ENCODE peak calls at places on chromosome 3, in seven cellular contexts. C is activated T-helper 9 cell treated with anti-CD3 and anti-CD28 coated beads, Interleukin-2, amount 50 U/mL, for 16 hours; Z is posterior cingulate gyrus; O is naive thymus-derived CD8-positive, alpha-beta T cell; R is anterior cingulate cortex; G is memory B cell; Y is DMS153. Q is an unnamed sample.

GRCh38 chr3:10437272-10437994 is 68.0 kb downstream of the ATP2B2 start:
- DNase-seq in C (peak), R (no peak), G (no peak), Y (no peak), Z (no peak), O (peak), Q (peak)

GRCh38 chr3:113283306-113283705 is 71.9 kb downstream of the BOC start:
- DNase-seq in O (no peak), G (no peak), C (no peak), R (no peak), Z (no peak), Y (no peak), Q (no peak)

GRCh38 chr3:27713066-27713400 is 9.1 kb downstream of the EOMES start:
- DNase-seq in G (no peak), Y (no peak), Z (no peak), C (no peak), R (no peak), O (no peak), Q (no peak)

GRCh38 chr3:46417841-46418611 is 11.0 kb downstream of the CCRL2 start:
- DNase-seq in Z (no peak), Y (no peak), O (no peak), G (no peak), C (no peak), R (no peak), Q (no peak)

GRCh38 chr3:66411436-66411835 is 89.4 kb downstream of the LRIG1 start:
- DNase-seq in R (no peak), G (no peak), C (no peak), Y (no peak), O (no peak), Z (no peak), Q (no peak)

GRCh38 chr3:119524931-119525662 is 26.8 kb downstream of the TIMMDC1 start:
- DNase-seq in G (no peak), O (no peak), Z (no peak), R (no peak), Y (no peak), C (no peak), Q (no peak)

GRCh38 chr3:45566205-45566604 is 28.3 kb upstream of the LIMD1 start:
- DNase-seq in Y (no peak), O (no peak), Z (no peak), R (no peak), C (no peak), G (no peak), Q (no peak)

GRCh38 chr3:43748179-43748578 is 57.4 kb downstream of the ABHD5 start:
- DNase-seq in G (no peak), Y (no peak), R (no peak), C (no peak), Z (no peak), O (no peak), Q (no peak)

GRCh38 chr3:135191690-135192089 is 396.6 kb downstream of the EPHB1 start:
- DNase-seq in O (no peak), G (no peak), Z (no peak), R (no peak), Y (no peak), C (no peak), Q (no peak)

GRCh38 chr3:105398407-105398806 is 31.7 kb downstream of the ALCAM start:
- DNase-seq in R (no peak), O (no peak), G (no peak), C (no peak), Y (no peak), Z (no peak), Q (no peak)

GRCh38 chr3:87270908-87271727 is 5.3 kb downstream of the POU1F1 start:
- DNase-seq in R (no peak), Z (no peak), Y (no peak), C (no peak), G (peak), O (no peak), Q (no peak)

GRCh38 chr3:56980798-56981390 is 79.6 kb upstream of the SPATA12 start:
- DNase-seq in G (no peak), O (no peak), R (no peak), C (peak), Z (no peak), Y (no peak), Q (no peak)

GRCh38 chr3:147407107-147407494 is 758 bp upstream of the ZIC4 start:
- DNase-seq in C (no peak), Z (no peak), Y (no peak), G (no peak), R (no peak), O (no peak), Q (no peak)

GRCh38 chr3:196149375-196149774 is 61.8 kb downstream of the ZDHHC19 start:
- DNase-seq in O (no peak), R (no peak), C (no peak), G (no peak), Z (no peak), Y (no peak), Q (no peak)

GRCh38 chr3:98733055-98733777 is 29.9 kb upstream of the ST3GAL6 start:
- DNase-seq in Y (no peak), C (no peak), O (no peak), Z (peak), G (no peak), R (peak), Q (no peak)

GRCh38 chr3:128067481-128067880 is 15.2 kb downstream of the SEC61A1 start:
- DNase-seq in R (no peak), G (no peak), C (no peak), Z (no peak), Y (no peak), O (no peak), Q (no peak)

GRCh38 chr3:72769758-72770540 is 78.3 kb downstream of the SHQ1 start:
- DNase-seq in R (no peak), Z (no peak), Y (no peak), C (no peak), O (no peak), G (no peak), Q (no peak)

GRCh38 chr3:198030125-198030524 is 70.1 kb downstream of the LMLN start:
- DNase-seq in R (no peak), C (no peak), G (no peak), O (no peak), Z (no peak), Y (no peak), Q (no peak)

GRCh38 chr3:142904639-142905441 is 16.0 kb upstream of the PCOLCE2 start:
- DNase-seq in Y (no peak), Z (no peak), O (no peak), G (no peak), C (no peak), R (no peak), Q (no peak)

GRCh38 chr3:151226088-151226563 is 23.1 kb upstream of the GPR171 start:
- DNase-seq in R (no peak), Z (no peak), C (no peak), O (no peak), G (no peak), Y (no peak), Q (no peak)

GRCh38 chr3:46998121-46998851 is 18.8 kb downstream of the NBEAL2 start:
- DNase-seq in G (peak), Z (peak), O (peak), R (no peak), C (peak), Y (peak), Q (peak)

GRCh38 chr3:100463002-100463401 is 29.4 kb upstream of the TMEM45A start:
- DNase-seq in Y (peak), R (no peak), Z (no peak), O (no peak), C (no peak), G (no peak), Q (no peak)

GRCh38 chr3:45635475-45636256 is 41.1 kb downstream of the LIMD1 start:
- DNase-seq in C (no peak), O (no peak), Z (no peak), G (no peak), R (no peak), Y (no peak), Q (no peak)

Q was measured in effector CD4-positive, alpha-beta T cell.